ENCODE peak calls at places on chromosomes 5 and 9, in four cellular contexts. P is GM23338, Y is upper lobe of right lung, L is psoas muscle. H is an unnamed sample. For H3K4me1, the result is how much of the 10 kb centered on the place peaks cover.

GRCh38 chr9:136784249-136784996 is 6.7 kb upstream of the TMEM141 start:
- DNase-seq in P (peak), Y (no peak), L (no peak), H (no peak)

GRCh38 chr9:111287127-111287526 is 42.9 kb downstream of the OR2K2 start:
- DNase-seq in L (no peak), Y (no peak), P (peak), H (no peak)

GRCh38 chr5:81425569-81425968 is 31.6 kb upstream of the ACOT12 start:
- DNase-seq in L (no peak), Y (no peak), P (peak), H (no peak)

GRCh38 chr9:96719538-96720315 is 58.2 kb downstream of the ZNF510 start:
- DNase-seq in L (no peak), Y (no peak), P (peak), H (no peak)

GRCh38 chr5:145825751-145826180 is 9.4 kb downstream of the PRELID2 start:
- DNase-seq in Y (no peak), P (peak), L (no peak), H (no peak)

GRCh38 chr5:59286510-59286909 is 607.0 kb downstream of the PDE4D start:
- DNase-seq in Y (no peak), L (no peak), P (no peak), H (no peak)

GRCh38 chr5:1144638-1145396 is 33.0 kb upstream of the SLC12A7 start:
- DNase-seq in L (no peak), P (no peak), Y (no peak), H (no peak)

GRCh38 chr9:136560586-136560985 is 14.7 kb upstream of the NOTCH1 start:
- DNase-seq in Y (no peak), L (no peak), P (no peak), H (peak)

GRCh38 chr5:8685704-8686103 is 816.8 kb downstream of the MTRR start:
- DNase-seq in Y (no peak), P (peak), L (no peak), H (no peak)

GRCh38 chr9:125525846-125526619 is 181.0 kb downstream of the MAPKAP1 start:
- DNase-seq in L (no peak), Y (no peak), P (no peak), H (peak)

GRCh38 chr5:43851741-43852140 is 248.8 kb downstream of the NNT start:
- DNase-seq in Y (no peak), P (no peak), L (no peak), H (no peak)

GRCh38 chr5:81838307-81838906 is 87.5 kb upstream of the SSBP2 start:
- DNase-seq in P (peak), L (no peak), Y (no peak), H (no peak)

GRCh38 chr9:119004618-119004990 is 364.6 kb downstream of the BRINP1 start:
- DNase-seq in Y (no peak), L (peak), P (no peak), H (peak)

GRCh38 chr5:147831465-147831864 is at the start of gene SPINK1:
- DNase-seq in P (no peak), L (no peak), Y (no peak), H (no peak)

GRCh38 chr9:135246248-135247173 is 159.0 kb downstream of the OLFM1 start:
- DNase-seq in L (peak), P (no peak), Y (peak), H (no peak)

GRCh38 chr5:136249678-136250266 is 56.8 kb upstream of the SMIM32 start:
- DNase-seq in Y (peak), P (peak), L (peak), H (peak)

GRCh38 chr5:140038373-140038957 is 4.6 kb downstream of the NRG2 start:
- DNase-seq in Y (no peak), P (peak), L (no peak), H (no peak)

GRCh38 chr5:87674235-87674634 is 261.5 kb upstream of the CCNH start:
- DNase-seq in Y (no peak), P (no peak), L (no peak), H (no peak)

GRCh38 chr5:38692780-38693507 is 136.5 kb upstream of the LIFR start:
- DNase-seq in L (no peak), P (no peak), Y (no peak), H (no peak)

GRCh38 chr5:171149333-171149732 is 159.7 kb upstream of the TLX3 start:
- DNase-seq in P (no peak), Y (no peak), L (no peak), H (no peak)

GRCh38 chr5:165630211-165630866 is 2124.9 kb downstream of the MAT2B start:
- DNase-seq in L (no peak), Y (no peak), P (peak), H (no peak)

GRCh38 chr5:58582411-58583393 is at the start of gene RAB3C:
- DNase-seq in Y (peak), P (peak), L (peak), H (peak)

GRCh38 chr9:75063556-75064305 is 24.2 kb downstream of the NMRK1 start:
- DNase-seq in P (no peak), L (no peak), Y (no peak), H (no peak)

GRCh38 chr5:132322266-132322665 is 28.1 kb downstream of the SLC22A4 start:
- DNase-seq in P (peak), Y (no peak), L (no peak), H (no peak)

GRCh38 chr5:171162602-171163001 is 146.4 kb upstream of the TLX3 start:
- DNase-seq in P (peak), L (no peak), Y (no peak), H (no peak)

GRCh38 chr5:113606298-113607134 is 93.0 kb downstream of the YTHDC2 start:
- DNase-seq in Y (no peak), L (no peak), P (peak), H (no peak)

GRCh38 chr5:8033261-8033660 is 164.3 kb downstream of the MTRR start:
- DNase-seq in L (no peak), Y (no peak), P (no peak), H (no peak)

GRCh38 chr5:157455057-157455456 is 5.0 kb upstream of the NIPAL4 start:
- DNase-seq in P (no peak), L (no peak), Y (no peak), H (no peak)

GRCh38 chr5:171806976-171807823 is 21.6 kb downstream of the SMIM23 start:
- DNase-seq in Y (no peak), L (no peak), P (peak), H (no peak)

GRCh38 chr9:93555370-93555769 is 21.0 kb upstream of the PHF2 start:
- DNase-seq in Y (no peak), P (peak), L (no peak), H (no peak)

GRCh38 chr5:130109152-130109551 is 204.9 kb downstream of the CHSY3 start:
- DNase-seq in Y (no peak), P (peak), L (no peak), H (no peak)

GRCh38 chr5:123154857-123155467 is 65.9 kb downstream of the PRDM6 start:
- DNase-seq in L (no peak), P (no peak), Y (no peak), H (no peak)

GRCh38 chr9:21070171-21070571 is 7.6 kb downstream of the IFNB1 start:
- DNase-seq in L (peak), Y (no peak), P (peak), H (peak)

GRCh38 chr9:120510816-120511215 is 69.2 kb downstream of the CDK5RAP2 start:
- DNase-seq in P (no peak), Y (no peak), L (no peak), H (no peak)

GRCh38 chr9:135067091-135067710 is 20.3 kb upstream of the OLFM1 start:
- DNase-seq in L (no peak), Y (peak), P (no peak), H (no peak)

GRCh38 chr9:124593080-124594058 is 86.2 kb upstream of the NR5A1 start:
- DNase-seq in Y (no peak), P (peak), L (no peak), H (no peak)

GRCh38 chr5:2756211-2756746 is 4.8 kb upstream of the IRX2 start:
- DNase-seq in Y (peak), L (no peak), P (peak), H (no peak)

GRCh38 chr9:479951-480350 is 265.3 kb downstream of the DOCK8 start:
- DNase-seq in Y (no peak), L (no peak), P (no peak), H (no peak)
- H3K4me1 ChIP-seq in Y (under half), L (under half), P (under half), H (under half)

GRCh38 chr5:61590473-61590872 is 258.4 kb downstream of the ZSWIM6 start:
- DNase-seq in Y (no peak), P (no peak), L (no peak), H (no peak)
- H3K4me3 ChIP-seq in Y (no peak), P (no peak), L (no peak), H (no peak)

GRCh38 chr9:132645711-132646110 is 24.1 kb downstream of the DDX31 start:
- DNase-seq in Y (no peak), P (no peak), L (no peak), H (no peak)

GRCh38 chr9:132646726-132647125 is 23.1 kb downstream of the DDX31 start:
- DNase-seq in Y (no peak), P (no peak), L (no peak), H (no peak)

GRCh38 chr9:132641216-132641615 is 28.6 kb downstream of the DDX31 start:
- DNase-seq in P (no peak), Y (no peak), L (no peak), H (no peak)

GRCh38 chr9:132645306-132645705 is 24.5 kb downstream of the DDX31 start:
- DNase-seq in P (no peak), L (no peak), Y (no peak), H (no peak)

GRCh38 chr9:132644251-132644650 is 25.5 kb downstream of the DDX31 start:
- DNase-seq in L (no peak), Y (no peak), P (peak), H (no peak)
- TF ChIP-seq CTCF in L (no peak), Y (no peak), P (peak), H (no peak)

GRCh38 chr5:148860599-148860998 is 34.2 kb downstream of the ADRB2 start:
- DNase-seq in Y (no peak), P (no peak), L (no peak), H (no peak)
- H3K4me1 ChIP-seq in Y (under half), P (under half), L (half or more), H (under half)